ENCODE peak calls at places on chromosome 1, in six cellular contexts. One of them, this sample, is unnamed. For H3K36me3, the result is how much of the 10 kb centered on the place peaks cover.

GRCh38 chr1:245591346-245592082 is 436.7 kb downstream of the KIF26B start:
- DNase-seq in GM23248: no peak
- DNase-seq in HCT116: no peak
- DNase-seq in mesendoderm: no peak
- DNase-seq in neural progenitor cell: no peak
- DNase-seq in trophoblast cell: no peak
- DNase-seq in this sample: no peak

GRCh38 chr1:95023399-95024050 is 49.2 kb downstream of the ALG14 start:
- DNase-seq in GM23248: peak
- DNase-seq in HCT116: no peak
- DNase-seq in mesendoderm: no peak
- DNase-seq in neural progenitor cell: no peak
- DNase-seq in trophoblast cell: no peak
- DNase-seq in this sample: no peak

GRCh38 chr1:115712911-115713609 is 55.5 kb downstream of the CASQ2 start:
- DNase-seq in GM23248: no peak
- DNase-seq in HCT116: no peak
- DNase-seq in mesendoderm: peak
- DNase-seq in neural progenitor cell: no peak
- DNase-seq in trophoblast cell: peak
- DNase-seq in this sample: no peak

GRCh38 chr1:9184749-9185148 is 49.8 kb upstream of the H6PD start:
- DNase-seq in GM23248: no peak
- DNase-seq in HCT116: no peak
- DNase-seq in mesendoderm: no peak
- DNase-seq in neural progenitor cell: no peak
- DNase-seq in trophoblast cell: no peak
- DNase-seq in this sample: no peak

GRCh38 chr1:202170726-202171125 is 10.3 kb upstream of the PTPN7 start:
- DNase-seq in GM23248: no peak
- DNase-seq in HCT116: no peak
- DNase-seq in mesendoderm: no peak
- DNase-seq in neural progenitor cell: no peak
- DNase-seq in trophoblast cell: no peak
- DNase-seq in this sample: no peak

GRCh38 chr1:6294080-6294867 is 33.4 kb upstream of the GPR153 start:
- DNase-seq in GM23248: no peak
- DNase-seq in HCT116: no peak
- DNase-seq in mesendoderm: no peak
- DNase-seq in neural progenitor cell: no peak
- DNase-seq in trophoblast cell: no peak
- DNase-seq in this sample: no peak

GRCh38 chr1:198291036-198291435 is 134.2 kb downstream of the NEK7 start:
- DNase-seq in GM23248: no peak
- DNase-seq in HCT116: no peak
- DNase-seq in mesendoderm: peak
- DNase-seq in neural progenitor cell: peak
- DNase-seq in trophoblast cell: no peak
- DNase-seq in this sample: no peak

GRCh38 chr1:78520216-78520615 is 29.4 kb downstream of the PTGFR start:
- DNase-seq in GM23248: no peak
- DNase-seq in HCT116: no peak
- DNase-seq in mesendoderm: no peak
- DNase-seq in neural progenitor cell: no peak
- DNase-seq in trophoblast cell: no peak
- DNase-seq in this sample: no peak

GRCh38 chr1:2920421-2921015 is 100.7 kb upstream of the ACTRT2 start:
- DNase-seq in GM23248: no peak
- DNase-seq in HCT116: no peak
- DNase-seq in mesendoderm: no peak
- DNase-seq in neural progenitor cell: no peak
- DNase-seq in trophoblast cell: no peak
- DNase-seq in this sample: no peak

GRCh38 chr1:1173793-1174415 is at the start of gene TTLL10:
- DNase-seq in GM23248: no peak
- DNase-seq in HCT116: no peak
- DNase-seq in mesendoderm: peak
- DNase-seq in neural progenitor cell: peak
- DNase-seq in trophoblast cell: no peak
- DNase-seq in this sample: no peak

GRCh38 chr1:212233321-212233720 is 51.9 kb upstream of the PPP2R5A start:
- DNase-seq in GM23248: no peak
- DNase-seq in HCT116: no peak
- DNase-seq in mesendoderm: no peak
- DNase-seq in neural progenitor cell: no peak
- DNase-seq in trophoblast cell: no peak
- DNase-seq in this sample: no peak

GRCh38 chr1:38746966-38747600 is 112.5 kb downstream of the RRAGC start:
- DNase-seq in GM23248: no peak
- DNase-seq in HCT116: no peak
- DNase-seq in mesendoderm: peak
- DNase-seq in neural progenitor cell: peak
- DNase-seq in trophoblast cell: peak
- DNase-seq in this sample: no peak

GRCh38 chr1:37739222-37739621 is 25.7 kb downstream of the EPHA10 start:
- DNase-seq in GM23248: no peak
- DNase-seq in HCT116: peak
- DNase-seq in mesendoderm: no peak
- DNase-seq in neural progenitor cell: no peak
- DNase-seq in trophoblast cell: peak
- DNase-seq in this sample: peak

GRCh38 chr1:219041819-219042218 is 131.9 kb upstream of the LYPLAL1 start:
- DNase-seq in GM23248: no peak
- DNase-seq in HCT116: no peak
- DNase-seq in mesendoderm: no peak
- DNase-seq in neural progenitor cell: no peak
- DNase-seq in trophoblast cell: no peak
- DNase-seq in this sample: no peak

GRCh38 chr1:231827337-231828105 is 200.9 kb downstream of the DISC1 start:
- DNase-seq in GM23248: peak
- DNase-seq in HCT116: no peak
- DNase-seq in mesendoderm: no peak
- DNase-seq in neural progenitor cell: no peak
- DNase-seq in trophoblast cell: no peak
- DNase-seq in this sample: peak

GRCh38 chr1:174191255-174191906 is 32.1 kb downstream of the RABGAP1L start:
- DNase-seq in GM23248: peak
- DNase-seq in HCT116: no peak
- DNase-seq in mesendoderm: no peak
- DNase-seq in neural progenitor cell: no peak
- DNase-seq in trophoblast cell: peak
- DNase-seq in this sample: peak

GRCh38 chr1:53593758-53594380 is 134.7 kb downstream of the DMRTB1 start:
- DNase-seq in GM23248: no peak
- DNase-seq in HCT116: no peak
- DNase-seq in mesendoderm: peak
- DNase-seq in neural progenitor cell: peak
- DNase-seq in trophoblast cell: peak
- DNase-seq in this sample: no peak

GRCh38 chr1:176149939-176150807 is 56.9 kb downstream of the COP1 start:
- DNase-seq in GM23248: no peak
- DNase-seq in HCT116: no peak
- DNase-seq in mesendoderm: peak
- DNase-seq in neural progenitor cell: peak
- DNase-seq in trophoblast cell: peak
- DNase-seq in this sample: no peak

GRCh38 chr1:46770541-46770940 is 28.3 kb upstream of the CYP4B1 start:
- DNase-seq in GM23248: no peak
- DNase-seq in HCT116: no peak
- DNase-seq in mesendoderm: peak
- DNase-seq in neural progenitor cell: no peak
- DNase-seq in trophoblast cell: no peak
- DNase-seq in this sample: no peak

GRCh38 chr1:23198373-23198772 is 18.9 kb downstream of the HTR1D start:
- DNase-seq in GM23248: peak
- DNase-seq in HCT116: peak
- DNase-seq in mesendoderm: no peak
- DNase-seq in neural progenitor cell: no peak
- DNase-seq in trophoblast cell: peak
- DNase-seq in this sample: no peak

GRCh38 chr1:51946300-51946699 is 44.2 kb downstream of the RAB3B start:
- DNase-seq in GM23248: peak
- DNase-seq in HCT116: no peak
- DNase-seq in mesendoderm: no peak
- DNase-seq in neural progenitor cell: no peak
- DNase-seq in trophoblast cell: no peak
- DNase-seq in this sample: no peak

GRCh38 chr1:243431591-243431990 is 175.8 kb downstream of the SDCCAG8 start:
- DNase-seq in GM23248: no peak
- DNase-seq in HCT116: no peak
- DNase-seq in mesendoderm: no peak
- DNase-seq in neural progenitor cell: no peak
- DNase-seq in trophoblast cell: no peak
- DNase-seq in this sample: no peak

GRCh38 chr1:201917362-201918033 is 28.8 kb downstream of the SHISA4 start:
- DNase-seq in GM23248: peak
- DNase-seq in HCT116: no peak
- DNase-seq in mesendoderm: no peak
- DNase-seq in neural progenitor cell: no peak
- DNase-seq in trophoblast cell: no peak
- DNase-seq in this sample: no peak

GRCh38 chr1:66364578-66365391 is 169.2 kb upstream of the SGIP1 start:
- DNase-seq in GM23248: peak
- DNase-seq in HCT116: no peak
- DNase-seq in mesendoderm: no peak
- DNase-seq in neural progenitor cell: no peak
- DNase-seq in trophoblast cell: no peak
- DNase-seq in this sample: no peak

GRCh38 chr1:171901245-171901644 is 59.9 kb downstream of the DNM3 start:
- DNase-seq in GM23248: no peak
- DNase-seq in HCT116: no peak
- DNase-seq in mesendoderm: peak
- DNase-seq in neural progenitor cell: no peak
- DNase-seq in trophoblast cell: no peak
- DNase-seq in this sample: no peak

GRCh38 chr1:50970927-50971582 is 1.0 kb downstream of the CDKN2C start:
- DNase-seq in GM23248: peak
- DNase-seq in HCT116: no peak
- DNase-seq in mesendoderm: no peak
- DNase-seq in neural progenitor cell: no peak
- DNase-seq in trophoblast cell: no peak
- DNase-seq in this sample: no peak

GRCh38 chr1:229229721-229230135 is 41.2 kb upstream of the RAB4A start:
- DNase-seq in GM23248: peak
- DNase-seq in HCT116: no peak
- DNase-seq in mesendoderm: no peak
- DNase-seq in neural progenitor cell: peak
- DNase-seq in trophoblast cell: peak
- DNase-seq in this sample: no peak
- H3K36me3 ChIP-seq in GM23248: under half
- H3K36me3 ChIP-seq in HCT116: under half
- H3K36me3 ChIP-seq in mesendoderm: under half
- H3K36me3 ChIP-seq in neural progenitor cell: under half
- H3K36me3 ChIP-seq in trophoblast cell: under half
- H3K36me3 ChIP-seq in this sample: under half

GRCh38 chr1:203663294-203663693 is 36.7 kb downstream of the ATP2B4 start:
- DNase-seq in GM23248: peak
- DNase-seq in HCT116: peak
- DNase-seq in mesendoderm: no peak
- DNase-seq in neural progenitor cell: no peak
- DNase-seq in trophoblast cell: no peak
- DNase-seq in this sample: peak
- H3K9ac ChIP-seq in GM23248: peak
- H3K9ac ChIP-seq in HCT116: peak
- H3K9ac ChIP-seq in mesendoderm: no peak
- H3K9ac ChIP-seq in neural progenitor cell: no peak
- H3K9ac ChIP-seq in trophoblast cell: no peak
- H3K9ac ChIP-seq in this sample: peak

GRCh38 chr1:55134152-55134808 is 80.9 kb downstream of the USP24 start:
- DNase-seq in GM23248: no peak
- DNase-seq in HCT116: no peak
- DNase-seq in mesendoderm: no peak
- DNase-seq in neural progenitor cell: no peak
- DNase-seq in trophoblast cell: no peak
- DNase-seq in this sample: no peak

GRCh38 chr1:55131801-55132200 is 83.4 kb downstream of the USP24 start:
- DNase-seq in GM23248: peak
- DNase-seq in HCT116: no peak
- DNase-seq in mesendoderm: no peak
- DNase-seq in neural progenitor cell: no peak
- DNase-seq in trophoblast cell: no peak
- DNase-seq in this sample: no peak

GRCh38 chr1:55128418-55128817 is 86.7 kb downstream of the USP24 start:
- DNase-seq in GM23248: no peak
- DNase-seq in HCT116: no peak
- DNase-seq in mesendoderm: no peak
- DNase-seq in neural progenitor cell: no peak
- DNase-seq in trophoblast cell: no peak
- DNase-seq in this sample: no peak

GRCh38 chr1:55129194-55129728 is 85.9 kb downstream of the USP24 start:
- DNase-seq in GM23248: peak
- DNase-seq in HCT116: no peak
- DNase-seq in mesendoderm: no peak
- DNase-seq in neural progenitor cell: no peak
- DNase-seq in trophoblast cell: no peak
- DNase-seq in this sample: no peak

DNA sequence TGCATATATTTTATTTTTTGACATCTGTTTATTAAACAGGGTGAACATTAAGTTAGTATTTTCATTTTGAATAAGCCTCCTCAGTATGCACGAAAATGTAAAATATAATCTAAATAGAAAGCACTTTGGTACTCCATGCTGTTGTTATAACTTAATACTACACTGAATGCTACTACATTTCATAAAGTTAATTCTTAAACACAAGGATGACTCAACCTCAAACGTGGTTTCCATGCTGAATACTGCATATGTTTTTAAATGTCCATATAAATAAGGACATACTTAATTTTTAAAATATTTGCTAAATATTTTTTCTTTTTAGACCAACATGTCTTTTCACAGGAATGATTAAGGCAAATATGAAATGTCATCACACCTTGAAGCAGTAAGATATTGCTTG is 83.9 kb downstream of the USP24 start:
- DNase-seq in GM23248: peak
- DNase-seq in HCT116: no peak
- DNase-seq in mesendoderm: no peak
- DNase-seq in neural progenitor cell: no peak
- DNase-seq in trophoblast cell: no peak
- DNase-seq in this sample: no peak
- H3K36me3 ChIP-seq in GM23248: half or more
- H3K36me3 ChIP-seq in HCT116: under half
- H3K36me3 ChIP-seq in mesendoderm: under half
- H3K36me3 ChIP-seq in neural progenitor cell: under half
- H3K36me3 ChIP-seq in trophoblast cell: under half
- H3K36me3 ChIP-seq in this sample: under half

GRCh38 chr1:15749399-15750291 is 7.3 kb downstream of the TMEM82 start:
- DNase-seq in GM23248: no peak
- DNase-seq in HCT116: no peak
- DNase-seq in mesendoderm: no peak
- DNase-seq in neural progenitor cell: no peak
- DNase-seq in trophoblast cell: no peak
- DNase-seq in this sample: no peak
- H3K9ac ChIP-seq in GM23248: no peak
- H3K9ac ChIP-seq in HCT116: no peak
- H3K9ac ChIP-seq in mesendoderm: peak
- H3K9ac ChIP-seq in neural progenitor cell: no peak
- H3K9ac ChIP-seq in trophoblast cell: no peak
- H3K9ac ChIP-seq in this sample: no peak

This sample was measured in keratinocyte.